ENCODE peak calls at places on chromosomes 2 and 18, in eight cellular contexts. R, O, J, I, B, E, V and U are unnamed samples.

GRCh38 chr2:143704432-143705106 is 575.4 kb downstream of the ARHGAP15 start:
- DNase-seq in B (no peak), R (no peak), J (no peak), I (no peak), V (peak; percentile 30), E (no peak), O (no peak), U (no peak)

GRCh38 chr18:62577748-62578147 is 54.9 kb downstream of the ZCCHC2 start:
- DNase-seq in E (no peak), R (no peak), B (no peak), O (no peak), V (no peak), J (no peak), I (no peak), U (no peak)

GRCh38 chr2:43542285-43542933 is 53.4 kb downstream of the THADA start:
- DNase-seq in R (peak; percentile 35), B (no peak), V (peak; percentile 38), I (no peak), E (peak; percentile 52), O (peak; percentile 23), J (peak; percentile 63), U (peak; percentile 81)

GRCh38 chr2:168730391-168730790 is 72.0 kb upstream of the NOSTRIN start:
- DNase-seq in B (no peak), J (peak; percentile 20), R (peak; percentile 14), E (no peak), I (no peak), O (peak; percentile 14), V (no peak), U (no peak)

GRCh38 chr2:54599914-54600313 is 123.5 kb upstream of the EML6 start:
- DNase-seq in I (peak; percentile 70), B (peak; percentile 74), E (no peak), V (no peak), J (no peak), O (peak; percentile 95), R (no peak), U (peak; percentile 64)

GRCh38 chr2:237464757-237465391 is 22.2 kb upstream of the MLPH start:
- DNase-seq in I (no peak), O (no peak), E (no peak), V (no peak), R (no peak), B (no peak), J (no peak), U (peak; percentile 31)

GRCh38 chr2:175030380-175031271 is 25.4 kb upstream of the CHN1 start:
- DNase-seq in O (peak; percentile 31), V (peak; percentile 44), R (peak; percentile 10), E (peak; percentile 33), J (peak; percentile 58), B (no peak), I (no peak), U (peak; percentile 48)

GRCh38 chr2:121588357-121588756 is 57.7 kb downstream of the RNU4ATAC start:
- DNase-seq in V (no peak), E (no peak), R (no peak), J (no peak), O (peak; percentile 44), I (no peak), B (no peak), U (no peak)

GRCh38 chr2:169363570-169364150 is 1.3 kb upstream of the LRP2 start:
- DNase-seq in O (peak; percentile 1), E (peak; percentile 62), J (peak; percentile 37), R (no peak), I (no peak), V (peak; percentile 44), B (no peak), U (peak; percentile 2)

GRCh38 chr2:159635006-159635746 is 18.8 kb upstream of the BAZ2B start:
- DNase-seq in E (no peak), I (no peak), V (no peak), R (peak; percentile 85), J (no peak), B (no peak), O (no peak), U (peak; percentile 80)

GRCh38 chr2:234949762-234950434 is 1.9 kb upstream of the SH3BP4 start:
- DNase-seq in R (peak; percentile 100), I (no peak), V (no peak), J (no peak), E (no peak), B (no peak), O (peak; percentile 99), U (peak; percentile 95)

GRCh38 chr2:52611757-52612156 is 1155.8 kb upstream of the CHAC2 start:
- DNase-seq in E (no peak), V (no peak), O (no peak), I (no peak), R (no peak), J (no peak), B (no peak), U (no peak)

GRCh38 chr2:64337314-64337713 is 116.6 kb upstream of the LGALSL start:
- DNase-seq in R (no peak), I (no peak), O (no peak), B (no peak), J (no peak), E (no peak), V (no peak), U (no peak)
- TF ChIP-seq CTCF in R (no peak), I (no peak), O (no peak), B (no peak), J (no peak), E (no peak), V (no peak), U (no peak)

DNA sequence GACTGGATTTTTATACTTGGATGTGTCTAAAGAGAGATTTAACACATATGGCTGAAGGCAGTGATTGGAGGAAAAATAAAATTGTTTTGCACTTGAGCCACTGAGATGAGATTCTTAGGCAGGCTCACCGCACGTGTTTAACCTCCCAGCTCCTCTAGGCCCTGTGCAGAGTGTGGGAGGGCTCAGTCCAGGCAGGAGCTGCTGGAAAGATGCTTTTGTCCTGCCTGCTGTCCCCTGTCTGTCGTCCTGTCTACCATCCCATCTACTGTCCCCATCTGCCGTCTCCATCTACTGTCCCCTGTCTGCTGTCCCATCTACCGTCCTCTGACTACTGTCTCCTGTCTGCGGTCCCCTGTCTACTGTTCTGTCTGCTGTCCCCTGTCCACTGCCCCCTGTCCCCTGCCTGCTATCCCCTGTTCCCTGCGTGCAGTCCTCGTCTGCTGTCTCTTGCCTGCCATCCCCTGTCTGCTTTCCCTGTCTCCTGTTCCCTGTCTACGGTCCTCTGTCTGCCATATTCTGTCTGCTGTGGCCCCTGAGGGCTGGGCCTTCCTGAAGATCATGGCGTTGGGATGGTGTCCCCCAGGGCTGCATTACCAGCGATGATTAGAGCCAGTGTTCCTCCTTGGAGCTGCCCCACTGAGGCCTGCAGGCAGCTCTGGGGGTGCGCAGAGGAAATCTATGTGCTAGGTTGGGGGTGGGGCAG is 43.7 kb upstream of the HS6ST1 start:
- DNase-seq in I (no peak), B (no peak), E (no peak), J (no peak), V (no peak), O (no peak), R (no peak), U (no peak)
- H3K4me3 ChIP-seq in I (no peak overlapping the region), B (no peak overlapping the region), E (no peak overlapping the region), J (no peak overlapping the region), V (no peak overlapping the region), O (no peak overlapping the region), R (no peak overlapping the region), U (no peak overlapping the region)

DNA sequence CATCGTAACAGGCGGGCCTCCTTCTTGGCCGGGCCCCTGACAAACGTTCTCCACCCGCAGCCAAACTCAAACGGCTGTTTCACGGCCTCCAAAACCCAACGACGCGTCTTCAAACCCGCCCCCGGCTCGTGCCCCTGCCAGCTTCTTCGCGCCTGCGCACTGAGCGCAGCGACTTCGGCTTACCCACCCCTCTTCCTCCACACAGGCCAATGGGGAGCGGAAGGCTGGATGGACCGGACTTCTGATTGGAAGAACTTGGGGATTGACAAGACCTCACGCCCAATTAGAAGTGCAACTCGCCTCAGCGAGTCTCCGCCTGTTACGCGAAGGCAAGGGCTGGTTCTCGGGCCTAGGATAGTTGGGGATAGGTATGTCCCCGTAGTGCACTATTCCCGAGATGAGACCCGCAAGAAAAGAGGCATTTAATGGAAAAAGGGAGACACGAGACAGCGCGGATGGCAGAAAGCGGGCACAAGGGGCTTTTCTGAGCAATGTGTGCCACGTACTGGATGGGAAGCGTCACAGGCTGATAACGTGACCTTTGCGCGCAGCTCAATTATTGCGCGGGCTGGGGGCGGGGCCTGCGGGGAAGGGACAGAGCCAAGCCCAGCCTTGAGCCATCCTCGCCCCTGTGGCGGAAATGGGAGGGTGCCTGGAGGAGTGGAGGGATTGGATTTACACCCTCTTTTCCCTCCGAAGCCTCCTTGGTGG is at the start of gene LAPTM4A:
- DNase-seq in I (peak; percentile 97), V (peak; percentile 100), O (peak; percentile 100), J (peak; percentile 100), R (peak; percentile 100), E (peak; percentile 98), B (peak; percentile 100), U (peak; percentile 100)
- TF ChIP-seq CTCF in I (peak; percentile 51), V (peak; percentile 1), O (no peak), J (no peak), R (no peak), E (no peak), B (no peak), U (peak; percentile 5)

GRCh38 chr2:147846382-147847081 is 1.7 kb downstream of the ACVR2A start:
- DNase-seq in J (no peak), I (no peak), V (no peak), R (no peak), B (no peak), O (peak; percentile 29), E (no peak), U (peak; percentile 25)
- H3K4me3 ChIP-seq in J (no peak overlapping the region), I (peak overlapping the region; percentile 81), V (no peak overlapping the region), R (peak overlapping the region; percentile 93), B (peak overlapping the region; percentile 87), O (peak overlapping the region; percentile 72), E (peak overlapping the region; percentile 77), U (peak overlapping the region; percentile 92)